ENCODE peak calls at places on chromosomes 5 and 9, in ten cellular contexts. One of them, this sample, is unnamed.

GRCh38 chr5:7877851-7878250 is 8.9 kb downstream of the MTRR start:
- DNase-seq in central memory CD4-positive, alpha-beta T cell: no peak
- DNase-seq in activated naive CD8-positive, alpha-beta T cell treated with anti-CD3 and anti-CD28 coated beads, Interleukin-2, amount 50 U/mL, for 24 hours: no peak
- DNase-seq in GM06990: no peak
- DNase-seq in stimulated activated CD4-positive, alpha-beta T cell treated with anti-CD3 and anti-CD28 coated beads, TNF-alpha, amount 100 ng/mL, for 4 hours: no peak
- DNase-seq in activated T-cell treated with anti-CD3 and anti-CD28 coated beads for 24 hours: no peak
- DNase-seq in AG20443: no peak
- DNase-seq in NCI-H524: no peak
- DNase-seq in Right ventricle myocardium inferior: no peak
- DNase-seq in stimulated activated CD8-positive, alpha-beta memory T cell treated with anti-CD3 and anti-CD28 coated beads, Interleukin-4, amount 100 ng/mL, for 4 hours: no peak
- DNase-seq in this sample: no peak

GRCh38 chr9:109167716-109168115 is 667 bp upstream of the FRRS1L start:
- DNase-seq in central memory CD4-positive, alpha-beta T cell: no peak
- DNase-seq in activated naive CD8-positive, alpha-beta T cell treated with anti-CD3 and anti-CD28 coated beads, Interleukin-2, amount 50 U/mL, for 24 hours: no peak
- DNase-seq in GM06990: no peak
- DNase-seq in stimulated activated CD4-positive, alpha-beta T cell treated with anti-CD3 and anti-CD28 coated beads, TNF-alpha, amount 100 ng/mL, for 4 hours: no peak
- DNase-seq in activated T-cell treated with anti-CD3 and anti-CD28 coated beads for 24 hours: no peak
- DNase-seq in AG20443: no peak
- DNase-seq in NCI-H524: no peak
- DNase-seq in Right ventricle myocardium inferior: no peak
- DNase-seq in stimulated activated CD8-positive, alpha-beta memory T cell treated with anti-CD3 and anti-CD28 coated beads, Interleukin-4, amount 100 ng/mL, for 4 hours: no peak
- DNase-seq in this sample: no peak

GRCh38 chr9:1941989-1942388 is 73.2 kb upstream of the SMARCA2 start:
- DNase-seq in central memory CD4-positive, alpha-beta T cell: no peak
- DNase-seq in activated naive CD8-positive, alpha-beta T cell treated with anti-CD3 and anti-CD28 coated beads, Interleukin-2, amount 50 U/mL, for 24 hours: no peak
- DNase-seq in GM06990: no peak
- DNase-seq in stimulated activated CD4-positive, alpha-beta T cell treated with anti-CD3 and anti-CD28 coated beads, TNF-alpha, amount 100 ng/mL, for 4 hours: no peak
- DNase-seq in activated T-cell treated with anti-CD3 and anti-CD28 coated beads for 24 hours: no peak
- DNase-seq in AG20443: peak
- DNase-seq in NCI-H524: peak
- DNase-seq in Right ventricle myocardium inferior: no peak
- DNase-seq in stimulated activated CD8-positive, alpha-beta memory T cell treated with anti-CD3 and anti-CD28 coated beads, Interleukin-4, amount 100 ng/mL, for 4 hours: no peak
- DNase-seq in this sample: no peak

GRCh38 chr9:7240569-7241311 is 483.0 kb downstream of the KDM4C start:
- DNase-seq in central memory CD4-positive, alpha-beta T cell: no peak
- DNase-seq in activated naive CD8-positive, alpha-beta T cell treated with anti-CD3 and anti-CD28 coated beads, Interleukin-2, amount 50 U/mL, for 24 hours: no peak
- DNase-seq in GM06990: no peak
- DNase-seq in stimulated activated CD4-positive, alpha-beta T cell treated with anti-CD3 and anti-CD28 coated beads, TNF-alpha, amount 100 ng/mL, for 4 hours: no peak
- DNase-seq in activated T-cell treated with anti-CD3 and anti-CD28 coated beads for 24 hours: no peak
- DNase-seq in AG20443: no peak
- DNase-seq in NCI-H524: no peak
- DNase-seq in Right ventricle myocardium inferior: no peak
- DNase-seq in stimulated activated CD8-positive, alpha-beta memory T cell treated with anti-CD3 and anti-CD28 coated beads, Interleukin-4, amount 100 ng/mL, for 4 hours: no peak
- DNase-seq in this sample: no peak

GRCh38 chr9:113359385-113359784 is 10.0 kb downstream of the BSPRY start:
- DNase-seq in central memory CD4-positive, alpha-beta T cell: no peak
- DNase-seq in activated naive CD8-positive, alpha-beta T cell treated with anti-CD3 and anti-CD28 coated beads, Interleukin-2, amount 50 U/mL, for 24 hours: no peak
- DNase-seq in GM06990: no peak
- DNase-seq in stimulated activated CD4-positive, alpha-beta T cell treated with anti-CD3 and anti-CD28 coated beads, TNF-alpha, amount 100 ng/mL, for 4 hours: no peak
- DNase-seq in activated T-cell treated with anti-CD3 and anti-CD28 coated beads for 24 hours: no peak
- DNase-seq in AG20443: no peak
- DNase-seq in NCI-H524: no peak
- DNase-seq in Right ventricle myocardium inferior: no peak
- DNase-seq in stimulated activated CD8-positive, alpha-beta memory T cell treated with anti-CD3 and anti-CD28 coated beads, Interleukin-4, amount 100 ng/mL, for 4 hours: no peak
- DNase-seq in this sample: no peak

GRCh38 chr5:124513216-124513615 is 233.2 kb downstream of the ZNF608 start:
- DNase-seq in central memory CD4-positive, alpha-beta T cell: no peak
- DNase-seq in activated naive CD8-positive, alpha-beta T cell treated with anti-CD3 and anti-CD28 coated beads, Interleukin-2, amount 50 U/mL, for 24 hours: no peak
- DNase-seq in GM06990: no peak
- DNase-seq in stimulated activated CD4-positive, alpha-beta T cell treated with anti-CD3 and anti-CD28 coated beads, TNF-alpha, amount 100 ng/mL, for 4 hours: no peak
- DNase-seq in activated T-cell treated with anti-CD3 and anti-CD28 coated beads for 24 hours: no peak
- DNase-seq in AG20443: no peak
- DNase-seq in NCI-H524: no peak
- DNase-seq in Right ventricle myocardium inferior: no peak
- DNase-seq in stimulated activated CD8-positive, alpha-beta memory T cell treated with anti-CD3 and anti-CD28 coated beads, Interleukin-4, amount 100 ng/mL, for 4 hours: no peak
- DNase-seq in this sample: no peak

GRCh38 chr9:127931092-127931881 is 710 bp upstream of the PIP5KL1 start:
- DNase-seq in central memory CD4-positive, alpha-beta T cell: no peak
- DNase-seq in activated naive CD8-positive, alpha-beta T cell treated with anti-CD3 and anti-CD28 coated beads, Interleukin-2, amount 50 U/mL, for 24 hours: no peak
- DNase-seq in GM06990: no peak
- DNase-seq in stimulated activated CD4-positive, alpha-beta T cell treated with anti-CD3 and anti-CD28 coated beads, TNF-alpha, amount 100 ng/mL, for 4 hours: no peak
- DNase-seq in activated T-cell treated with anti-CD3 and anti-CD28 coated beads for 24 hours: no peak
- DNase-seq in AG20443: peak
- DNase-seq in NCI-H524: no peak
- DNase-seq in Right ventricle myocardium inferior: peak
- DNase-seq in stimulated activated CD8-positive, alpha-beta memory T cell treated with anti-CD3 and anti-CD28 coated beads, Interleukin-4, amount 100 ng/mL, for 4 hours: no peak
- DNase-seq in this sample: no peak

GRCh38 chr9:112575107-112575506 is 88.5 kb downstream of the KIAA1958 start:
- DNase-seq in central memory CD4-positive, alpha-beta T cell: no peak
- DNase-seq in activated naive CD8-positive, alpha-beta T cell treated with anti-CD3 and anti-CD28 coated beads, Interleukin-2, amount 50 U/mL, for 24 hours: no peak
- DNase-seq in GM06990: no peak
- DNase-seq in stimulated activated CD4-positive, alpha-beta T cell treated with anti-CD3 and anti-CD28 coated beads, TNF-alpha, amount 100 ng/mL, for 4 hours: no peak
- DNase-seq in activated T-cell treated with anti-CD3 and anti-CD28 coated beads for 24 hours: no peak
- DNase-seq in AG20443: no peak
- DNase-seq in NCI-H524: no peak
- DNase-seq in Right ventricle myocardium inferior: no peak
- DNase-seq in stimulated activated CD8-positive, alpha-beta memory T cell treated with anti-CD3 and anti-CD28 coated beads, Interleukin-4, amount 100 ng/mL, for 4 hours: no peak
- DNase-seq in this sample: no peak

GRCh38 chr5:126384985-126385384 is 38.2 kb upstream of the GRAMD2B start:
- DNase-seq in central memory CD4-positive, alpha-beta T cell: no peak
- DNase-seq in activated naive CD8-positive, alpha-beta T cell treated with anti-CD3 and anti-CD28 coated beads, Interleukin-2, amount 50 U/mL, for 24 hours: no peak
- DNase-seq in GM06990: no peak
- DNase-seq in stimulated activated CD4-positive, alpha-beta T cell treated with anti-CD3 and anti-CD28 coated beads, TNF-alpha, amount 100 ng/mL, for 4 hours: no peak
- DNase-seq in activated T-cell treated with anti-CD3 and anti-CD28 coated beads for 24 hours: no peak
- DNase-seq in AG20443: peak
- DNase-seq in NCI-H524: no peak
- DNase-seq in Right ventricle myocardium inferior: no peak
- DNase-seq in stimulated activated CD8-positive, alpha-beta memory T cell treated with anti-CD3 and anti-CD28 coated beads, Interleukin-4, amount 100 ng/mL, for 4 hours: no peak
- DNase-seq in this sample: no peak

GRCh38 chr5:136199408-136199807 is 6.4 kb upstream of the SMIM32 start:
- DNase-seq in central memory CD4-positive, alpha-beta T cell: no peak
- DNase-seq in activated naive CD8-positive, alpha-beta T cell treated with anti-CD3 and anti-CD28 coated beads, Interleukin-2, amount 50 U/mL, for 24 hours: no peak
- DNase-seq in GM06990: no peak
- DNase-seq in stimulated activated CD4-positive, alpha-beta T cell treated with anti-CD3 and anti-CD28 coated beads, TNF-alpha, amount 100 ng/mL, for 4 hours: no peak
- DNase-seq in activated T-cell treated with anti-CD3 and anti-CD28 coated beads for 24 hours: no peak
- DNase-seq in AG20443: no peak
- DNase-seq in NCI-H524: no peak
- DNase-seq in Right ventricle myocardium inferior: no peak
- DNase-seq in stimulated activated CD8-positive, alpha-beta memory T cell treated with anti-CD3 and anti-CD28 coated beads, Interleukin-4, amount 100 ng/mL, for 4 hours: no peak
- DNase-seq in this sample: no peak

GRCh38 chr9:81682797-81683196 is 6.5 kb downstream of the TLE1 start:
- DNase-seq in central memory CD4-positive, alpha-beta T cell: no peak
- DNase-seq in activated naive CD8-positive, alpha-beta T cell treated with anti-CD3 and anti-CD28 coated beads, Interleukin-2, amount 50 U/mL, for 24 hours: no peak
- DNase-seq in GM06990: no peak
- DNase-seq in stimulated activated CD4-positive, alpha-beta T cell treated with anti-CD3 and anti-CD28 coated beads, TNF-alpha, amount 100 ng/mL, for 4 hours: no peak
- DNase-seq in activated T-cell treated with anti-CD3 and anti-CD28 coated beads for 24 hours: no peak
- DNase-seq in AG20443: no peak
- DNase-seq in NCI-H524: no peak
- DNase-seq in Right ventricle myocardium inferior: no peak
- DNase-seq in stimulated activated CD8-positive, alpha-beta memory T cell treated with anti-CD3 and anti-CD28 coated beads, Interleukin-4, amount 100 ng/mL, for 4 hours: no peak
- DNase-seq in this sample: no peak

GRCh38 chr5:171152382-171152781 is 156.7 kb upstream of the TLX3 start:
- DNase-seq in central memory CD4-positive, alpha-beta T cell: no peak
- DNase-seq in activated naive CD8-positive, alpha-beta T cell treated with anti-CD3 and anti-CD28 coated beads, Interleukin-2, amount 50 U/mL, for 24 hours: no peak
- DNase-seq in GM06990: no peak
- DNase-seq in stimulated activated CD4-positive, alpha-beta T cell treated with anti-CD3 and anti-CD28 coated beads, TNF-alpha, amount 100 ng/mL, for 4 hours: no peak
- DNase-seq in activated T-cell treated with anti-CD3 and anti-CD28 coated beads for 24 hours: no peak
- DNase-seq in AG20443: peak
- DNase-seq in NCI-H524: peak
- DNase-seq in Right ventricle myocardium inferior: no peak
- DNase-seq in stimulated activated CD8-positive, alpha-beta memory T cell treated with anti-CD3 and anti-CD28 coated beads, Interleukin-4, amount 100 ng/mL, for 4 hours: no peak
- DNase-seq in this sample: no peak

GRCh38 chr9:35029852-35030251 is 40.3 kb downstream of the DNAJB5 start:
- DNase-seq in central memory CD4-positive, alpha-beta T cell: no peak
- DNase-seq in activated naive CD8-positive, alpha-beta T cell treated with anti-CD3 and anti-CD28 coated beads, Interleukin-2, amount 50 U/mL, for 24 hours: no peak
- DNase-seq in GM06990: no peak
- DNase-seq in stimulated activated CD4-positive, alpha-beta T cell treated with anti-CD3 and anti-CD28 coated beads, TNF-alpha, amount 100 ng/mL, for 4 hours: no peak
- DNase-seq in activated T-cell treated with anti-CD3 and anti-CD28 coated beads for 24 hours: no peak
- DNase-seq in AG20443: no peak
- DNase-seq in NCI-H524: no peak
- DNase-seq in Right ventricle myocardium inferior: no peak
- DNase-seq in stimulated activated CD8-positive, alpha-beta memory T cell treated with anti-CD3 and anti-CD28 coated beads, Interleukin-4, amount 100 ng/mL, for 4 hours: no peak
- DNase-seq in this sample: no peak

GRCh38 chr5:103262422-103262871 is 3.9 kb downstream of the MACIR start:
- DNase-seq in central memory CD4-positive, alpha-beta T cell: no peak
- DNase-seq in activated naive CD8-positive, alpha-beta T cell treated with anti-CD3 and anti-CD28 coated beads, Interleukin-2, amount 50 U/mL, for 24 hours: no peak
- DNase-seq in GM06990: no peak
- DNase-seq in stimulated activated CD4-positive, alpha-beta T cell treated with anti-CD3 and anti-CD28 coated beads, TNF-alpha, amount 100 ng/mL, for 4 hours: no peak
- DNase-seq in activated T-cell treated with anti-CD3 and anti-CD28 coated beads for 24 hours: no peak
- DNase-seq in AG20443: peak
- DNase-seq in NCI-H524: no peak
- DNase-seq in Right ventricle myocardium inferior: no peak
- DNase-seq in stimulated activated CD8-positive, alpha-beta memory T cell treated with anti-CD3 and anti-CD28 coated beads, Interleukin-4, amount 100 ng/mL, for 4 hours: no peak
- DNase-seq in this sample: no peak

GRCh38 chr9:101533334-101534187 is at the start of gene RNF20:
- DNase-seq in central memory CD4-positive, alpha-beta T cell: peak
- DNase-seq in activated naive CD8-positive, alpha-beta T cell treated with anti-CD3 and anti-CD28 coated beads, Interleukin-2, amount 50 U/mL, for 24 hours: peak
- DNase-seq in GM06990: peak
- DNase-seq in stimulated activated CD4-positive, alpha-beta T cell treated with anti-CD3 and anti-CD28 coated beads, TNF-alpha, amount 100 ng/mL, for 4 hours: peak
- DNase-seq in activated T-cell treated with anti-CD3 and anti-CD28 coated beads for 24 hours: peak
- DNase-seq in AG20443: peak
- DNase-seq in NCI-H524: peak
- DNase-seq in Right ventricle myocardium inferior: peak
- DNase-seq in stimulated activated CD8-positive, alpha-beta memory T cell treated with anti-CD3 and anti-CD28 coated beads, Interleukin-4, amount 100 ng/mL, for 4 hours: peak
- DNase-seq in this sample: peak

GRCh38 chr9:22030101-22030598 is 21.0 kb upstream of the CDKN2B start:
- DNase-seq in central memory CD4-positive, alpha-beta T cell: no peak
- DNase-seq in activated naive CD8-positive, alpha-beta T cell treated with anti-CD3 and anti-CD28 coated beads, Interleukin-2, amount 50 U/mL, for 24 hours: no peak
- DNase-seq in GM06990: peak
- DNase-seq in stimulated activated CD4-positive, alpha-beta T cell treated with anti-CD3 and anti-CD28 coated beads, TNF-alpha, amount 100 ng/mL, for 4 hours: no peak
- DNase-seq in activated T-cell treated with anti-CD3 and anti-CD28 coated beads for 24 hours: no peak
- DNase-seq in AG20443: peak
- DNase-seq in NCI-H524: no peak
- DNase-seq in Right ventricle myocardium inferior: no peak
- DNase-seq in stimulated activated CD8-positive, alpha-beta memory T cell treated with anti-CD3 and anti-CD28 coated beads, Interleukin-4, amount 100 ng/mL, for 4 hours: no peak
- DNase-seq in this sample: no peak

GRCh38 chr9:127693143-127693542 is 13.6 kb upstream of the CFAP157 start:
- DNase-seq in central memory CD4-positive, alpha-beta T cell: no peak
- DNase-seq in activated naive CD8-positive, alpha-beta T cell treated with anti-CD3 and anti-CD28 coated beads, Interleukin-2, amount 50 U/mL, for 24 hours: no peak
- DNase-seq in GM06990: no peak
- DNase-seq in stimulated activated CD4-positive, alpha-beta T cell treated with anti-CD3 and anti-CD28 coated beads, TNF-alpha, amount 100 ng/mL, for 4 hours: no peak
- DNase-seq in activated T-cell treated with anti-CD3 and anti-CD28 coated beads for 24 hours: no peak
- DNase-seq in AG20443: no peak
- DNase-seq in NCI-H524: no peak
- DNase-seq in Right ventricle myocardium inferior: no peak
- DNase-seq in stimulated activated CD8-positive, alpha-beta memory T cell treated with anti-CD3 and anti-CD28 coated beads, Interleukin-4, amount 100 ng/mL, for 4 hours: no peak
- DNase-seq in this sample: no peak

GRCh38 chr5:150001660-150002493 is 1.3 kb downstream of the HMGXB3 start:
- DNase-seq in central memory CD4-positive, alpha-beta T cell: peak
- DNase-seq in activated naive CD8-positive, alpha-beta T cell treated with anti-CD3 and anti-CD28 coated beads, Interleukin-2, amount 50 U/mL, for 24 hours: peak
- DNase-seq in GM06990: peak
- DNase-seq in stimulated activated CD4-positive, alpha-beta T cell treated with anti-CD3 and anti-CD28 coated beads, TNF-alpha, amount 100 ng/mL, for 4 hours: no peak
- DNase-seq in activated T-cell treated with anti-CD3 and anti-CD28 coated beads for 24 hours: peak
- DNase-seq in AG20443: peak
- DNase-seq in NCI-H524: peak
- DNase-seq in Right ventricle myocardium inferior: no peak
- DNase-seq in stimulated activated CD8-positive, alpha-beta memory T cell treated with anti-CD3 and anti-CD28 coated beads, Interleukin-4, amount 100 ng/mL, for 4 hours: no peak
- DNase-seq in this sample: peak

GRCh38 chr9:116327702-116328440 is 174.3 kb downstream of the PAPPA start:
- DNase-seq in central memory CD4-positive, alpha-beta T cell: no peak
- DNase-seq in activated naive CD8-positive, alpha-beta T cell treated with anti-CD3 and anti-CD28 coated beads, Interleukin-2, amount 50 U/mL, for 24 hours: no peak
- DNase-seq in GM06990: no peak
- DNase-seq in stimulated activated CD4-positive, alpha-beta T cell treated with anti-CD3 and anti-CD28 coated beads, TNF-alpha, amount 100 ng/mL, for 4 hours: no peak
- DNase-seq in activated T-cell treated with anti-CD3 and anti-CD28 coated beads for 24 hours: no peak
- DNase-seq in AG20443: peak
- DNase-seq in NCI-H524: no peak
- DNase-seq in Right ventricle myocardium inferior: no peak
- DNase-seq in stimulated activated CD8-positive, alpha-beta memory T cell treated with anti-CD3 and anti-CD28 coated beads, Interleukin-4, amount 100 ng/mL, for 4 hours: no peak
- DNase-seq in this sample: no peak

GRCh38 chr5:141654298-141654697 is 3.1 kb upstream of the FCHSD1 start:
- DNase-seq in central memory CD4-positive, alpha-beta T cell: no peak
- DNase-seq in activated naive CD8-positive, alpha-beta T cell treated with anti-CD3 and anti-CD28 coated beads, Interleukin-2, amount 50 U/mL, for 24 hours: no peak
- DNase-seq in GM06990: no peak
- DNase-seq in stimulated activated CD4-positive, alpha-beta T cell treated with anti-CD3 and anti-CD28 coated beads, TNF-alpha, amount 100 ng/mL, for 4 hours: no peak
- DNase-seq in activated T-cell treated with anti-CD3 and anti-CD28 coated beads for 24 hours: no peak
- DNase-seq in AG20443: peak
- DNase-seq in NCI-H524: no peak
- DNase-seq in Right ventricle myocardium inferior: no peak
- DNase-seq in stimulated activated CD8-positive, alpha-beta memory T cell treated with anti-CD3 and anti-CD28 coated beads, Interleukin-4, amount 100 ng/mL, for 4 hours: no peak
- DNase-seq in this sample: no peak

GRCh38 chr9:76562511-76562911 is 103.5 kb downstream of the GCNT1 start:
- DNase-seq in central memory CD4-positive, alpha-beta T cell: no peak
- DNase-seq in activated naive CD8-positive, alpha-beta T cell treated with anti-CD3 and anti-CD28 coated beads, Interleukin-2, amount 50 U/mL, for 24 hours: no peak
- DNase-seq in GM06990: peak
- DNase-seq in stimulated activated CD4-positive, alpha-beta T cell treated with anti-CD3 and anti-CD28 coated beads, TNF-alpha, amount 100 ng/mL, for 4 hours: no peak
- DNase-seq in activated T-cell treated with anti-CD3 and anti-CD28 coated beads for 24 hours: no peak
- DNase-seq in AG20443: peak
- DNase-seq in NCI-H524: no peak
- DNase-seq in Right ventricle myocardium inferior: no peak
- DNase-seq in stimulated activated CD8-positive, alpha-beta memory T cell treated with anti-CD3 and anti-CD28 coated beads, Interleukin-4, amount 100 ng/mL, for 4 hours: no peak
- DNase-seq in this sample: no peak

GRCh38 chr5:24163091-24163490 is 481.7 kb downstream of the CDH10 start:
- DNase-seq in central memory CD4-positive, alpha-beta T cell: no peak
- DNase-seq in activated naive CD8-positive, alpha-beta T cell treated with anti-CD3 and anti-CD28 coated beads, Interleukin-2, amount 50 U/mL, for 24 hours: no peak
- DNase-seq in GM06990: no peak
- DNase-seq in stimulated activated CD4-positive, alpha-beta T cell treated with anti-CD3 and anti-CD28 coated beads, TNF-alpha, amount 100 ng/mL, for 4 hours: no peak
- DNase-seq in activated T-cell treated with anti-CD3 and anti-CD28 coated beads for 24 hours: no peak
- DNase-seq in AG20443: no peak
- DNase-seq in NCI-H524: no peak
- DNase-seq in Right ventricle myocardium inferior: no peak
- DNase-seq in stimulated activated CD8-positive, alpha-beta memory T cell treated with anti-CD3 and anti-CD28 coated beads, Interleukin-4, amount 100 ng/mL, for 4 hours: no peak
- DNase-seq in this sample: no peak

GRCh38 chr9:14479187-14479586 is 165.2 kb upstream of the NFIB start:
- DNase-seq in central memory CD4-positive, alpha-beta T cell: no peak
- DNase-seq in activated naive CD8-positive, alpha-beta T cell treated with anti-CD3 and anti-CD28 coated beads, Interleukin-2, amount 50 U/mL, for 24 hours: no peak
- DNase-seq in GM06990: no peak
- DNase-seq in stimulated activated CD4-positive, alpha-beta T cell treated with anti-CD3 and anti-CD28 coated beads, TNF-alpha, amount 100 ng/mL, for 4 hours: no peak
- DNase-seq in activated T-cell treated with anti-CD3 and anti-CD28 coated beads for 24 hours: no peak
- DNase-seq in AG20443: no peak
- DNase-seq in NCI-H524: no peak
- DNase-seq in Right ventricle myocardium inferior: no peak
- DNase-seq in stimulated activated CD8-positive, alpha-beta memory T cell treated with anti-CD3 and anti-CD28 coated beads, Interleukin-4, amount 100 ng/mL, for 4 hours: no peak
- DNase-seq in this sample: no peak

GRCh38 chr5:124740991-124741583 is 5.4 kb downstream of the ZNF608 start:
- DNase-seq in central memory CD4-positive, alpha-beta T cell: no peak
- DNase-seq in activated naive CD8-positive, alpha-beta T cell treated with anti-CD3 and anti-CD28 coated beads, Interleukin-2, amount 50 U/mL, for 24 hours: no peak
- DNase-seq in GM06990: no peak
- DNase-seq in stimulated activated CD4-positive, alpha-beta T cell treated with anti-CD3 and anti-CD28 coated beads, TNF-alpha, amount 100 ng/mL, for 4 hours: no peak
- DNase-seq in activated T-cell treated with anti-CD3 and anti-CD28 coated beads for 24 hours: no peak
- DNase-seq in AG20443: peak
- DNase-seq in NCI-H524: no peak
- DNase-seq in Right ventricle myocardium inferior: no peak
- DNase-seq in stimulated activated CD8-positive, alpha-beta memory T cell treated with anti-CD3 and anti-CD28 coated beads, Interleukin-4, amount 100 ng/mL, for 4 hours: no peak
- DNase-seq in this sample: no peak

This sample was measured in activated T-helper 9 cell treated with anti-CD3 and anti-CD28 coated beads, Interleukin-2, amount 50 U/mL, for 16 hours.